ENCODE peak calls at places on chromosomes 6 and 20, in five cellular contexts. One of them, this sample, is unnamed.
A peak's percentile ranks its signal among the peaks of the same experiment; 100 is the strongest.

GRCh38 chr20:621115-621756 is 11.1 kb upstream of the TCF15 start:
- DNase-seq in stimulated activated CD8-positive, alpha-beta memory T cell treated with anti-CD3 and anti-CD28 coated beads, Interleukin-12 subunit alpha, Interleukin-12 subunit beta, amount 100 ng/mL, for 1 hour: no peak
- DNase-seq in Right ventricle myocardium inferior: no peak
- DNase-seq in stimulated activated CD4-positive, alpha-beta T cell treated with anti-CD3 and anti-CD28 coated beads, TNF-alpha, amount 100 ng/mL, for 24 hours: no peak
- DNase-seq in SW 1271: no peak
- DNase-seq in this sample: no peak

GRCh38 chr20:41175727-41176330 is 38.5 kb downstream of the PLCG1 start:
- DNase-seq in stimulated activated CD4-positive, alpha-beta T cell treated with anti-CD3 and anti-CD28 coated beads, TNF-alpha, amount 100 ng/mL, for 24 hours: no peak
- DNase-seq in SW 1271: no peak
- DNase-seq in stimulated activated CD8-positive, alpha-beta memory T cell treated with anti-CD3 and anti-CD28 coated beads, Interleukin-12 subunit alpha, Interleukin-12 subunit beta, amount 100 ng/mL, for 1 hour: no peak
- DNase-seq in Right ventricle myocardium inferior: no peak
- DNase-seq in this sample: no peak

GRCh38 chr6:170024940-170025339 is 265.9 kb downstream of the DLL1 start:
- DNase-seq in stimulated activated CD4-positive, alpha-beta T cell treated with anti-CD3 and anti-CD28 coated beads, TNF-alpha, amount 100 ng/mL, for 24 hours: no peak
- DNase-seq in stimulated activated CD8-positive, alpha-beta memory T cell treated with anti-CD3 and anti-CD28 coated beads, Interleukin-12 subunit alpha, Interleukin-12 subunit beta, amount 100 ng/mL, for 1 hour: no peak
- DNase-seq in SW 1271: no peak
- DNase-seq in Right ventricle myocardium inferior: no peak
- DNase-seq in this sample: no peak

GRCh38 chr20:48302149-48302548 is 516.9 kb upstream of the SULF2 start:
- DNase-seq in stimulated activated CD8-positive, alpha-beta memory T cell treated with anti-CD3 and anti-CD28 coated beads, Interleukin-12 subunit alpha, Interleukin-12 subunit beta, amount 100 ng/mL, for 1 hour: no peak
- DNase-seq in Right ventricle myocardium inferior: no peak
- DNase-seq in SW 1271: no peak
- DNase-seq in stimulated activated CD4-positive, alpha-beta T cell treated with anti-CD3 and anti-CD28 coated beads, TNF-alpha, amount 100 ng/mL, for 24 hours: no peak
- DNase-seq in this sample: no peak

GRCh38 chr6:30876039-30876730 is 8.1 kb upstream of the DDR1 start:
- DNase-seq in Right ventricle myocardium inferior: no peak
- DNase-seq in stimulated activated CD8-positive, alpha-beta memory T cell treated with anti-CD3 and anti-CD28 coated beads, Interleukin-12 subunit alpha, Interleukin-12 subunit beta, amount 100 ng/mL, for 1 hour: no peak
- DNase-seq in stimulated activated CD4-positive, alpha-beta T cell treated with anti-CD3 and anti-CD28 coated beads, TNF-alpha, amount 100 ng/mL, for 24 hours: no peak
- DNase-seq in SW 1271: no peak
- DNase-seq in this sample: no peak

GRCh38 chr20:24850206-24850605 is 98.9 kb upstream of the CST7 start:
- DNase-seq in SW 1271: no peak
- DNase-seq in Right ventricle myocardium inferior: no peak
- DNase-seq in stimulated activated CD4-positive, alpha-beta T cell treated with anti-CD3 and anti-CD28 coated beads, TNF-alpha, amount 100 ng/mL, for 24 hours: no peak
- DNase-seq in stimulated activated CD8-positive, alpha-beta memory T cell treated with anti-CD3 and anti-CD28 coated beads, Interleukin-12 subunit alpha, Interleukin-12 subunit beta, amount 100 ng/mL, for 1 hour: no peak
- DNase-seq in this sample: no peak

GRCh38 chr20:237479-237878 is 10.4 kb downstream of the DEFB129 start:
- DNase-seq in stimulated activated CD8-positive, alpha-beta memory T cell treated with anti-CD3 and anti-CD28 coated beads, Interleukin-12 subunit alpha, Interleukin-12 subunit beta, amount 100 ng/mL, for 1 hour: no peak
- DNase-seq in Right ventricle myocardium inferior: no peak
- DNase-seq in SW 1271: no peak
- DNase-seq in stimulated activated CD4-positive, alpha-beta T cell treated with anti-CD3 and anti-CD28 coated beads, TNF-alpha, amount 100 ng/mL, for 24 hours: no peak
- DNase-seq in this sample: no peak

GRCh38 chr6:111267764-111268333 is 180.5 kb downstream of the SLC16A10 start:
- DNase-seq in stimulated activated CD8-positive, alpha-beta memory T cell treated with anti-CD3 and anti-CD28 coated beads, Interleukin-12 subunit alpha, Interleukin-12 subunit beta, amount 100 ng/mL, for 1 hour: no peak
- DNase-seq in SW 1271: no peak
- DNase-seq in stimulated activated CD4-positive, alpha-beta T cell treated with anti-CD3 and anti-CD28 coated beads, TNF-alpha, amount 100 ng/mL, for 24 hours: no peak
- DNase-seq in Right ventricle myocardium inferior: no peak
- DNase-seq in this sample: no peak

GRCh38 chr20:4076671-4077070 is 61.3 kb upstream of the RNF24 start:
- DNase-seq in stimulated activated CD8-positive, alpha-beta memory T cell treated with anti-CD3 and anti-CD28 coated beads, Interleukin-12 subunit alpha, Interleukin-12 subunit beta, amount 100 ng/mL, for 1 hour: no peak
- DNase-seq in stimulated activated CD4-positive, alpha-beta T cell treated with anti-CD3 and anti-CD28 coated beads, TNF-alpha, amount 100 ng/mL, for 24 hours: no peak
- DNase-seq in SW 1271: peak; percentile 27
- DNase-seq in Right ventricle myocardium inferior: no peak
- DNase-seq in this sample: no peak

GRCh38 chr6:15793826-15794225 is 131.0 kb upstream of the DTNBP1 start:
- DNase-seq in Right ventricle myocardium inferior: no peak
- DNase-seq in stimulated activated CD8-positive, alpha-beta memory T cell treated with anti-CD3 and anti-CD28 coated beads, Interleukin-12 subunit alpha, Interleukin-12 subunit beta, amount 100 ng/mL, for 1 hour: no peak
- DNase-seq in SW 1271: no peak
- DNase-seq in stimulated activated CD4-positive, alpha-beta T cell treated with anti-CD3 and anti-CD28 coated beads, TNF-alpha, amount 100 ng/mL, for 24 hours: no peak
- DNase-seq in this sample: no peak

GRCh38 chr6:49527315-49527714 is 23.2 kb upstream of the C6orf141 start:
- DNase-seq in Right ventricle myocardium inferior: no peak
- DNase-seq in stimulated activated CD8-positive, alpha-beta memory T cell treated with anti-CD3 and anti-CD28 coated beads, Interleukin-12 subunit alpha, Interleukin-12 subunit beta, amount 100 ng/mL, for 1 hour: no peak
- DNase-seq in SW 1271: no peak
- DNase-seq in stimulated activated CD4-positive, alpha-beta T cell treated with anti-CD3 and anti-CD28 coated beads, TNF-alpha, amount 100 ng/mL, for 24 hours: no peak
- DNase-seq in this sample: no peak

GRCh38 chr6:6412221-6412620 is 91.8 kb upstream of the F13A1 start:
- DNase-seq in stimulated activated CD8-positive, alpha-beta memory T cell treated with anti-CD3 and anti-CD28 coated beads, Interleukin-12 subunit alpha, Interleukin-12 subunit beta, amount 100 ng/mL, for 1 hour: no peak
- DNase-seq in Right ventricle myocardium inferior: no peak
- DNase-seq in SW 1271: no peak
- DNase-seq in stimulated activated CD4-positive, alpha-beta T cell treated with anti-CD3 and anti-CD28 coated beads, TNF-alpha, amount 100 ng/mL, for 24 hours: no peak
- DNase-seq in this sample: no peak

GRCh38 chr6:2028457-2029038 is 216.9 kb downstream of the GMDS start:
- DNase-seq in stimulated activated CD8-positive, alpha-beta memory T cell treated with anti-CD3 and anti-CD28 coated beads, Interleukin-12 subunit alpha, Interleukin-12 subunit beta, amount 100 ng/mL, for 1 hour: no peak
- DNase-seq in SW 1271: no peak
- DNase-seq in Right ventricle myocardium inferior: no peak
- DNase-seq in stimulated activated CD4-positive, alpha-beta T cell treated with anti-CD3 and anti-CD28 coated beads, TNF-alpha, amount 100 ng/mL, for 24 hours: no peak
- DNase-seq in this sample: no peak

GRCh38 chr6:3643921-3644320 is 107.6 kb downstream of the PXDC1 start:
- DNase-seq in stimulated activated CD8-positive, alpha-beta memory T cell treated with anti-CD3 and anti-CD28 coated beads, Interleukin-12 subunit alpha, Interleukin-12 subunit beta, amount 100 ng/mL, for 1 hour: no peak
- DNase-seq in Right ventricle myocardium inferior: no peak
- DNase-seq in SW 1271: no peak
- DNase-seq in stimulated activated CD4-positive, alpha-beta T cell treated with anti-CD3 and anti-CD28 coated beads, TNF-alpha, amount 100 ng/mL, for 24 hours: no peak
- DNase-seq in this sample: no peak

GRCh38 chr20:17343091-17343490 is 116.3 kb downstream of the PCSK2 start:
- DNase-seq in SW 1271: no peak
- DNase-seq in Right ventricle myocardium inferior: no peak
- DNase-seq in stimulated activated CD4-positive, alpha-beta T cell treated with anti-CD3 and anti-CD28 coated beads, TNF-alpha, amount 100 ng/mL, for 24 hours: no peak
- DNase-seq in stimulated activated CD8-positive, alpha-beta memory T cell treated with anti-CD3 and anti-CD28 coated beads, Interleukin-12 subunit alpha, Interleukin-12 subunit beta, amount 100 ng/mL, for 1 hour: no peak
- DNase-seq in this sample: no peak

GRCh38 chr6:143545165-143545564 is 33.6 kb upstream of the FUCA2 start:
- DNase-seq in stimulated activated CD4-positive, alpha-beta T cell treated with anti-CD3 and anti-CD28 coated beads, TNF-alpha, amount 100 ng/mL, for 24 hours: no peak
- DNase-seq in stimulated activated CD8-positive, alpha-beta memory T cell treated with anti-CD3 and anti-CD28 coated beads, Interleukin-12 subunit alpha, Interleukin-12 subunit beta, amount 100 ng/mL, for 1 hour: no peak
- DNase-seq in SW 1271: no peak
- DNase-seq in Right ventricle myocardium inferior: no peak
- DNase-seq in this sample: no peak

GRCh38 chr6:36845233-36845632 is 6.0 kb upstream of the CPNE5 start:
- DNase-seq in Right ventricle myocardium inferior: no peak
- DNase-seq in SW 1271: no peak
- DNase-seq in stimulated activated CD4-positive, alpha-beta T cell treated with anti-CD3 and anti-CD28 coated beads, TNF-alpha, amount 100 ng/mL, for 24 hours: no peak
- DNase-seq in stimulated activated CD8-positive, alpha-beta memory T cell treated with anti-CD3 and anti-CD28 coated beads, Interleukin-12 subunit alpha, Interleukin-12 subunit beta, amount 100 ng/mL, for 1 hour: no peak
- DNase-seq in this sample: no peak

GRCh38 chr6:30821862-30822784 is 62.2 kb upstream of the DDR1 start:
- DNase-seq in stimulated activated CD4-positive, alpha-beta T cell treated with anti-CD3 and anti-CD28 coated beads, TNF-alpha, amount 100 ng/mL, for 24 hours: no peak
- DNase-seq in Right ventricle myocardium inferior: no peak
- DNase-seq in stimulated activated CD8-positive, alpha-beta memory T cell treated with anti-CD3 and anti-CD28 coated beads, Interleukin-12 subunit alpha, Interleukin-12 subunit beta, amount 100 ng/mL, for 1 hour: no peak
- DNase-seq in SW 1271: peak; percentile 57
- DNase-seq in this sample: no peak

GRCh38 chr6:152378154-152378553 is 259.0 kb downstream of the SYNE1 start:
- DNase-seq in Right ventricle myocardium inferior: no peak
- DNase-seq in stimulated activated CD4-positive, alpha-beta T cell treated with anti-CD3 and anti-CD28 coated beads, TNF-alpha, amount 100 ng/mL, for 24 hours: no peak
- DNase-seq in stimulated activated CD8-positive, alpha-beta memory T cell treated with anti-CD3 and anti-CD28 coated beads, Interleukin-12 subunit alpha, Interleukin-12 subunit beta, amount 100 ng/mL, for 1 hour: no peak
- DNase-seq in SW 1271: no peak
- DNase-seq in this sample: no peak

GRCh38 chr20:35583636-35584560 is 31.7 kb upstream of the SPAG4 start:
- DNase-seq in stimulated activated CD4-positive, alpha-beta T cell treated with anti-CD3 and anti-CD28 coated beads, TNF-alpha, amount 100 ng/mL, for 24 hours: no peak
- DNase-seq in stimulated activated CD8-positive, alpha-beta memory T cell treated with anti-CD3 and anti-CD28 coated beads, Interleukin-12 subunit alpha, Interleukin-12 subunit beta, amount 100 ng/mL, for 1 hour: no peak
- DNase-seq in SW 1271: no peak
- DNase-seq in Right ventricle myocardium inferior: no peak
- DNase-seq in this sample: no peak

GRCh38 chr20:11229772-11230171 is 556.0 kb upstream of the JAG1 start:
- DNase-seq in Right ventricle myocardium inferior: peak; percentile 70
- DNase-seq in stimulated activated CD4-positive, alpha-beta T cell treated with anti-CD3 and anti-CD28 coated beads, TNF-alpha, amount 100 ng/mL, for 24 hours: no peak
- DNase-seq in stimulated activated CD8-positive, alpha-beta memory T cell treated with anti-CD3 and anti-CD28 coated beads, Interleukin-12 subunit alpha, Interleukin-12 subunit beta, amount 100 ng/mL, for 1 hour: no peak
- DNase-seq in SW 1271: peak; percentile 81
- DNase-seq in this sample: peak; percentile 24

GRCh38 chr6:90297124-90297865 is 652 bp upstream of the BACH2 start:
- DNase-seq in Right ventricle myocardium inferior: no peak
- DNase-seq in stimulated activated CD8-positive, alpha-beta memory T cell treated with anti-CD3 and anti-CD28 coated beads, Interleukin-12 subunit alpha, Interleukin-12 subunit beta, amount 100 ng/mL, for 1 hour: no peak
- DNase-seq in stimulated activated CD4-positive, alpha-beta T cell treated with anti-CD3 and anti-CD28 coated beads, TNF-alpha, amount 100 ng/mL, for 24 hours: no peak
- DNase-seq in SW 1271: no peak
- DNase-seq in this sample: no peak

GRCh38 chr6:116512155-116512559 is 718 bp downstream of the CALHM5 start:
- DNase-seq in SW 1271: no peak
- DNase-seq in Right ventricle myocardium inferior: no peak
- DNase-seq in stimulated activated CD8-positive, alpha-beta memory T cell treated with anti-CD3 and anti-CD28 coated beads, Interleukin-12 subunit alpha, Interleukin-12 subunit beta, amount 100 ng/mL, for 1 hour: no peak
- DNase-seq in stimulated activated CD4-positive, alpha-beta T cell treated with anti-CD3 and anti-CD28 coated beads, TNF-alpha, amount 100 ng/mL, for 24 hours: no peak
- DNase-seq in this sample: no peak

GRCh38 chr20:30175681-30176080 is 1081.8 kb upstream of the DEFB115 start:
- DNase-seq in Right ventricle myocardium inferior: no peak
- DNase-seq in stimulated activated CD4-positive, alpha-beta T cell treated with anti-CD3 and anti-CD28 coated beads, TNF-alpha, amount 100 ng/mL, for 24 hours: no peak
- DNase-seq in stimulated activated CD8-positive, alpha-beta memory T cell treated with anti-CD3 and anti-CD28 coated beads, Interleukin-12 subunit alpha, Interleukin-12 subunit beta, amount 100 ng/mL, for 1 hour: no peak
- DNase-seq in SW 1271: no peak
- DNase-seq in this sample: no peak

GRCh38 chr6:11241793-11242201 is 9.3 kb upstream of the NEDD9 start:
- DNase-seq in stimulated activated CD4-positive, alpha-beta T cell treated with anti-CD3 and anti-CD28 coated beads, TNF-alpha, amount 100 ng/mL, for 24 hours: no peak
- DNase-seq in stimulated activated CD8-positive, alpha-beta memory T cell treated with anti-CD3 and anti-CD28 coated beads, Interleukin-12 subunit alpha, Interleukin-12 subunit beta, amount 100 ng/mL, for 1 hour: no peak
- DNase-seq in SW 1271: no peak
- DNase-seq in Right ventricle myocardium inferior: peak; percentile 77
- DNase-seq in this sample: no peak

GRCh38 chr20:43583982-43584432 is 6.7 kb upstream of the IFT52 start:
- DNase-seq in stimulated activated CD4-positive, alpha-beta T cell treated with anti-CD3 and anti-CD28 coated beads, TNF-alpha, amount 100 ng/mL, for 24 hours: no peak
- DNase-seq in stimulated activated CD8-positive, alpha-beta memory T cell treated with anti-CD3 and anti-CD28 coated beads, Interleukin-12 subunit alpha, Interleukin-12 subunit beta, amount 100 ng/mL, for 1 hour: no peak
- DNase-seq in SW 1271: no peak
- DNase-seq in Right ventricle myocardium inferior: peak; percentile 86
- DNase-seq in this sample: no peak

GRCh38 chr6:22043284-22043962 is 253.4 kb downstream of the PRL start:
- DNase-seq in stimulated activated CD4-positive, alpha-beta T cell treated with anti-CD3 and anti-CD28 coated beads, TNF-alpha, amount 100 ng/mL, for 24 hours: no peak
- DNase-seq in Right ventricle myocardium inferior: no peak
- DNase-seq in SW 1271: no peak
- DNase-seq in stimulated activated CD8-positive, alpha-beta memory T cell treated with anti-CD3 and anti-CD28 coated beads, Interleukin-12 subunit alpha, Interleukin-12 subunit beta, amount 100 ng/mL, for 1 hour: no peak
- DNase-seq in this sample: no peak

GRCh38 chr6:69813508-69813907 is 16.7 kb upstream of the LMBRD1 start:
- DNase-seq in Right ventricle myocardium inferior: no peak
- DNase-seq in stimulated activated CD4-positive, alpha-beta T cell treated with anti-CD3 and anti-CD28 coated beads, TNF-alpha, amount 100 ng/mL, for 24 hours: no peak
- DNase-seq in SW 1271: no peak
- DNase-seq in stimulated activated CD8-positive, alpha-beta memory T cell treated with anti-CD3 and anti-CD28 coated beads, Interleukin-12 subunit alpha, Interleukin-12 subunit beta, amount 100 ng/mL, for 1 hour: no peak
- DNase-seq in this sample: no peak

GRCh38 chr20:17499041-17499440 is 32.1 kb downstream of the BFSP1 start:
- DNase-seq in stimulated activated CD8-positive, alpha-beta memory T cell treated with anti-CD3 and anti-CD28 coated beads, Interleukin-12 subunit alpha, Interleukin-12 subunit beta, amount 100 ng/mL, for 1 hour: no peak
- DNase-seq in Right ventricle myocardium inferior: no peak
- DNase-seq in SW 1271: no peak
- DNase-seq in stimulated activated CD4-positive, alpha-beta T cell treated with anti-CD3 and anti-CD28 coated beads, TNF-alpha, amount 100 ng/mL, for 24 hours: no peak
- DNase-seq in this sample: no peak

GRCh38 chr6:156058356-156058755 is 602.7 kb upstream of the NOX3 start:
- DNase-seq in SW 1271: no peak
- DNase-seq in Right ventricle myocardium inferior: peak; percentile 62
- DNase-seq in stimulated activated CD8-positive, alpha-beta memory T cell treated with anti-CD3 and anti-CD28 coated beads, Interleukin-12 subunit alpha, Interleukin-12 subunit beta, amount 100 ng/mL, for 1 hour: no peak
- DNase-seq in stimulated activated CD4-positive, alpha-beta T cell treated with anti-CD3 and anti-CD28 coated beads, TNF-alpha, amount 100 ng/mL, for 24 hours: no peak
- DNase-seq in this sample: no peak

GRCh38 chr6:44058617-44059358 is 68.5 kb downstream of the MRPL14 start:
- DNase-seq in Right ventricle myocardium inferior: peak; percentile 88
- DNase-seq in stimulated activated CD8-positive, alpha-beta memory T cell treated with anti-CD3 and anti-CD28 coated beads, Interleukin-12 subunit alpha, Interleukin-12 subunit beta, amount 100 ng/mL, for 1 hour: no peak
- DNase-seq in SW 1271: no peak
- DNase-seq in stimulated activated CD4-positive, alpha-beta T cell treated with anti-CD3 and anti-CD28 coated beads, TNF-alpha, amount 100 ng/mL, for 24 hours: no peak
- DNase-seq in this sample: peak; percentile 85